ENCODE peak calls at places on chromosomes 11 and 22, in six cellular contexts. N is OCI-LY7, X is HCT116, P is GM23248, F is PC-3, Z is hepatocyte. V is an unnamed sample.

GRCh38 chr22:41971431-41971830 is 2.2 kb downstream of the SEPTIN3 start:
- DNase-seq in N (no peak), X (no peak), P (no peak), F (no peak), Z (no peak), V (no peak)

GRCh38 chr22:24230911-24231656 is 13.8 kb downstream of the GGT5 start:
- DNase-seq in N (peak; percentile 61), X (no peak), P (peak; percentile 11), F (no peak), Z (peak; percentile 40), V (peak; percentile 71)

GRCh38 chr22:23466351-23466750 is 113.7 kb downstream of the IGLL1 start:
- DNase-seq in N (no peak), X (no peak), P (no peak), F (no peak), Z (no peak), V (no peak)

GRCh38 chr22:37604875-37605274 is 3.8 kb upstream of the GGA1 start:
- DNase-seq in N (peak; percentile 41), X (no peak), P (no peak), F (no peak), Z (no peak), V (no peak)

GRCh38 chr11:66081505-66081904 is 11.4 kb downstream of the PACS1 start:
- DNase-seq in N (peak; percentile 92), X (no peak), P (peak; percentile 29), F (peak; percentile 91), Z (peak; percentile 29), V (no peak)

GRCh38 chr11:102317768-102318103 is 452 bp downstream of the BIRC3 start:
- DNase-seq in N (no peak), X (no peak), P (no peak), F (peak; percentile 43), Z (no peak), V (no peak)

GRCh38 chr11:63017306-63017974 is 1.8 kb upstream of the SLC22A8 start:
- DNase-seq in N (no peak), X (no peak), P (no peak), F (no peak), Z (no peak), V (peak; percentile 64)

GRCh38 chr11:67010296-67010905 is 12.5 kb upstream of the SYT12 start:
- DNase-seq in N (no peak), X (no peak), P (no peak), F (no peak), Z (no peak), V (no peak)

GRCh38 chr11:10298342-10298741 is 4.3 kb upstream of the SBF2 start:
- DNase-seq in N (no peak), X (no peak), P (peak; percentile 79), F (peak; percentile 84), Z (no peak), V (no peak)

GRCh38 chr11:33747969-33748368 is 11.7 kb upstream of the CD59 start:
- DNase-seq in N (no peak), X (no peak), P (no peak), F (no peak), Z (no peak), V (no peak)

GRCh38 chr22:38211556-38211955 is 9.8 kb downstream of the MAFF start:
- DNase-seq in N (no peak), X (no peak), P (no peak), F (no peak), Z (no peak), V (no peak)

GRCh38 chr22:23531966-23532735 is 47.9 kb downstream of the IGLL1 start:
- DNase-seq in N (no peak), X (no peak), P (no peak), F (no peak), Z (no peak), V (no peak)

GRCh38 chr11:11777897-11778296 is 63.9 kb upstream of the USP47 start:
- DNase-seq in N (no peak), X (no peak), P (no peak), F (peak; percentile 20), Z (no peak), V (no peak)

GRCh38 chr11:65013130-65013691 is 749 bp upstream of the ARL2 start:
- DNase-seq in N (no peak), X (no peak), P (peak; percentile 94), F (peak; percentile 92), Z (peak; percentile 95), V (no peak)

GRCh38 chr11:14380947-14381555 is 22.1 kb upstream of the RRAS2 start:
- DNase-seq in N (no peak), X (no peak), P (peak; percentile 79), F (peak; percentile 64), Z (peak; percentile 75), V (peak; percentile 79)

GRCh38 chr11:16606784-16607674 is 131.4 kb upstream of the C11orf58 start:
- DNase-seq in N (no peak), X (no peak), P (no peak), F (no peak), Z (peak; percentile 71), V (peak; percentile 71)

GRCh38 chr22:39150848-39151215 is 1.6 kb downstream of the CBX7 start:
- DNase-seq in N (no peak), X (no peak), P (peak; percentile 26), F (peak; percentile 22), Z (peak; percentile 15), V (no peak)

GRCh38 chr22:17235149-17235655 is 16.0 kb upstream of the ADA2 start:
- DNase-seq in N (no peak), X (no peak), P (no peak), F (no peak), Z (no peak), V (no peak)

GRCh38 chr11:89182773-89183172 is 5.1 kb downstream of the TYR start:
- DNase-seq in N (no peak), X (no peak), P (peak; percentile 64), F (no peak), Z (no peak), V (no peak)

GRCh38 chr22:39825661-39826102 is 67.9 kb downstream of the ENTHD1 start:
- DNase-seq in N (peak; percentile 3), X (no peak), P (no peak), F (no peak), Z (no peak), V (no peak)

GRCh38 chr22:23393721-23394320 is 186.3 kb downstream of the IGLL1 start:
- DNase-seq in N (no peak), X (no peak), P (no peak), F (no peak), Z (no peak), V (no peak)

GRCh38 chr11:9757809-9758675 is 94.2 kb downstream of the SWAP70 start:
- DNase-seq in N (peak; percentile 92), X (peak; percentile 42), P (peak; percentile 89), F (peak; percentile 76), Z (peak; percentile 93), V (peak; percentile 88)

GRCh38 chr11:8168485-8169257 is at the start of gene RIC3:
- DNase-seq in N (no peak), X (no peak), P (no peak), F (no peak), Z (peak; percentile 16), V (peak; percentile 78)

GRCh38 chr11:111459506-111460270 is 52.5 kb downstream of the BTG4 start:
- DNase-seq in N (no peak), X (no peak), P (no peak), F (no peak), Z (no peak), V (no peak)

GRCh38 chr11:111462329-111462728 is 49.9 kb downstream of the BTG4 start:
- DNase-seq in N (no peak), X (no peak), P (no peak), F (no peak), Z (no peak), V (no peak)

GRCh38 chr11:111460340-111460739 is 51.8 kb downstream of the BTG4 start:
- DNase-seq in N (no peak), X (no peak), P (no peak), F (no peak), Z (no peak), V (no peak)

GRCh38 chr11:111461460-111462240 is 50.5 kb downstream of the BTG4 start:
- DNase-seq in N (no peak), X (no peak), P (no peak), F (no peak), Z (no peak), V (no peak)

GRCh38 chr11:111460752-111461305 is 51.4 kb downstream of the BTG4 start:
- DNase-seq in N (no peak), X (no peak), P (no peak), F (no peak), Z (no peak), V (no peak)
- TF ChIP-seq EZH2phosphoT487 in N (no peak), X (no peak), P (no peak), F (no peak), Z (no peak), V (no peak)

GRCh38 chr11:118214210-118214914 is 10.4 kb downstream of the JAML start:
- DNase-seq in N (peak; percentile 51), X (no peak), P (no peak), F (no peak), Z (no peak), V (no peak)
- TF ChIP-seq EZH2phosphoT487 in N (no peak), X (no peak), P (no peak), F (no peak), Z (no peak), V (no peak)

DNA sequence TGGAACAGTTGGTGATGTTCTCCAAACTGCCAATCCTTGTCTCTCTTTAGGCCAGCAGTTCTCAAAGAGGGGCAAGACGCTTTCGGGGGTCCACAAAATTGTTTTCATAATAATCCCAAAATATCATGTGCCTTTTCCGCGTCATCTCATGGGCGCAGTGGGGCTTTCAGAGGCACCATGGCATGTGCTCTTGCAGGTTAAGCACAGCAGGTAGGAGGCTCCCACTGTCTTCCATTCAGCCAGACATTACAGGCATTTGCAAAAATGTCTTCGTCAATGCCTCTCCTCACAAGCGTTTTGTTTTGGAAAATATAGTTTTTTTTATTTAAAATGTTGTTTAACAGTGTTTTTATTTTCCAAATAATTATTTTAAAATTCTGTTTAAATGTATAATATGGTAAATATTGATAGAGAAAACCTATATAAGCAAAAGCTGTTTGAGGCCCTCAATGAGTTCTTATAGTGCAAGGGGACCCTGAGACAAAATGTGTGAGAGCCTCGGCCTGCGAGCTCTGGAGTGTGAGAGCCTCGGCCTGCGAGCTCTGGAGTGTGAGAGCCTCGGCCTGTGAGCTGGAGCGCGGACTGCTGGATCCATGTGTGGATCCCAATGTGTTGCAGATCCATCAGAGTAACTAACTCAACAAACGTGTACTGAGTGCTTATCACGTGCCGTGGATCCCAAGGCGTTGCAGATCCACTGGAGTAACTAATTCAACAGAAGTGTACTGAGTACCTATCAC is 6.2 kb downstream of the RTL6 start:
- DNase-seq in N (no peak), X (no peak), P (no peak), F (no peak), Z (no peak), V (no peak)
- TF ChIP-seq EZH2phosphoT487 in N (no peak), X (no peak), P (no peak), F (no peak), Z (no peak), V (no peak)

DNA sequence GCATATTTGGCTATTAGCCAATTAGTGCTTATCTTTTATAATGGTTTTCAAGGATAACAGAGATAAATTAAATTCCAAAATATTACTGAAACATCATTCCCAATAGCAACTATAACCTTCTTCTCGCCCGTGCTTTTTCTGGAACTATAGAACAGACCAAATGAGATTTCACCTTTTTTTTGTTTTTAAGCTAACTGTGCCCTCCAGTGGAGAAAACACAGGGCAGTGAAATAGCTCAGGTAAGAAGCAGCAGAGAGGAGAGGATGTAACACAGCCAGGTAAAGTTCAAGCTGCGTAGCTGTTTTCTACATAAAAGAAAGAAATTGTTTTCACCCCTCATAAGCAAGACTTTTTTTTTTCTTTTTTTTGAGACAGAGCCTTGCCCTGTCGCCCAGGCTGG is 28.2 kb downstream of the HSD17B12 start:
- DNase-seq in N (peak; percentile 36), X (no peak), P (peak; percentile 6), F (peak; percentile 10), Z (no peak), V (no peak)
- TF ChIP-seq EZH2phosphoT487 in N (no peak), X (no peak), P (no peak), F (no peak), Z (no peak), V (no peak)

GRCh38 chr11:121889931-121890330 is 226.1 kb downstream of the BLID start:
- DNase-seq in N (no peak), X (no peak), P (peak; percentile 89), F (peak; percentile 92), Z (no peak), V (no peak)
- TF ChIP-seq EZH2phosphoT487 in N (no peak), X (no peak), P (no peak), F (no peak), Z (no peak), V (no peak)

V was measured in neural progenitor cell.